ENCODE peak calls at places on chromosomes 16 and 17, in four cellular contexts. D is mesendoderm, E is H1, V is neuronal stem cell. Q is an unnamed sample.

GRCh38 chr17:1206016-1206787 is 26.4 kb upstream of the ABR start:
- DNase-seq in D (no peak), E (no peak), V (no peak), Q (no peak)

GRCh38 chr16:878071-878784 is 77.7 kb upstream of the GNG13 start:
- DNase-seq in D (peak), E (peak), V (no peak), Q (peak)

GRCh38 chr17:14119546-14119945 is 50.2 kb downstream of the COX10 start:
- DNase-seq in D (no peak), E (no peak), V (no peak), Q (no peak)

GRCh38 chr16:73560497-73560896 is 512.6 kb upstream of the ZFHX3 start:
- DNase-seq in D (peak), E (no peak), V (no peak), Q (no peak)

GRCh38 chr17:13728751-13729150 is 127.0 kb upstream of the HS3ST3A1 start:
- DNase-seq in D (no peak), E (no peak), V (no peak), Q (peak)

GRCh38 chr16:66539628-66540469 is 10.1 kb downstream of the TK2 start:
- DNase-seq in D (no peak), E (no peak), V (no peak), Q (no peak)

GRCh38 chr16:4684763-4685162 is 8.6 kb upstream of the NUDT16L1 start:
- DNase-seq in D (no peak), E (no peak), V (no peak), Q (no peak)

GRCh38 chr16:46711106-46711769 is 21.8 kb downstream of the ORC6 start:
- DNase-seq in D (no peak), E (peak), V (no peak), Q (no peak)

GRCh38 chr17:73820686-73821448 is 176.6 kb upstream of the SDK2 start:
- DNase-seq in D (peak), E (peak), V (peak), Q (no peak)

GRCh38 chr16:29925173-29925804 is 737 bp downstream of the KCTD13 start:
- DNase-seq in D (no peak), E (no peak), V (peak), Q (no peak)

GRCh38 chr17:35119370-35120185 is at the start of gene RAD51D:
- DNase-seq in D (peak), E (peak), V (peak), Q (peak)

GRCh38 chr17:63086483-63087185 is 120.6 kb downstream of the TANC2 start:
- DNase-seq in D (no peak), E (no peak), V (no peak), Q (no peak)

GRCh38 chr16:5490499-5490898 is 392.9 kb upstream of the EEF2KMT start:
- DNase-seq in D (peak), E (peak), V (peak), Q (no peak)

GRCh38 chr17:40562841-40563370 is 2.4 kb downstream of the CCR7 start:
- DNase-seq in D (no peak), E (no peak), V (no peak), Q (no peak)

GRCh38 chr16:24273511-24273910 is 17.4 kb downstream of the CACNG3 start:
- DNase-seq in D (no peak), E (no peak), V (no peak), Q (peak)

GRCh38 chr16:19583665-19584300 is 28.3 kb downstream of the VPS35L start:
- DNase-seq in D (peak), E (no peak), V (peak), Q (peak)

GRCh38 chr17:35906559-35907265 is 23.9 kb downstream of the RDM1 start:
- DNase-seq in D (no peak), E (no peak), V (no peak), Q (no peak)

GRCh38 chr16:54926166-54926838 is 4.4 kb upstream of the IRX5 start:
- DNase-seq in D (no peak), E (no peak), V (no peak), Q (peak)

GRCh38 chr17:35074711-35075707 is 11.5 kb upstream of the RFFL start:
- DNase-seq in D (no peak), E (no peak), V (no peak), Q (no peak)

GRCh38 chr17:38885728-38886642 is 16.1 kb downstream of the LASP1 start:
- DNase-seq in D (peak), E (no peak), V (no peak), Q (peak)

GRCh38 chr16:14409563-14409962 is 220.5 kb downstream of the PARN start:
- DNase-seq in D (no peak), E (no peak), V (no peak), Q (peak)

GRCh38 chr17:52154466-52154865 is 4.0 kb downstream of the CA10 start:
- DNase-seq in D (no peak), E (no peak), V (no peak), Q (no peak)

GRCh38 chr16:49556252-49557069 is 182.9 kb downstream of the C16orf78 start:
- DNase-seq in D (peak), E (no peak), V (peak), Q (peak)

GRCh38 chr16:84982434-84982833 is 28.9 kb downstream of the ZDHHC7 start:
- DNase-seq in D (no peak), E (no peak), V (no peak), Q (no peak)

GRCh38 chr17:20156196-20157077 is 147.3 kb downstream of the SPECC1 start:
- DNase-seq in D (peak), E (no peak), V (peak), Q (peak)

GRCh38 chr17:63304704-63305261 is 141.3 kb downstream of the CYB561 start:
- DNase-seq in D (no peak), E (no peak), V (no peak), Q (no peak)

GRCh38 chr17:6471531-6472465 is 27.5 kb downstream of the PIMREG start:
- DNase-seq in D (peak), E (no peak), V (peak), Q (peak)

GRCh38 chr16:80946481-80946880 is 60.2 kb downstream of the CMC2 start:
- DNase-seq in D (no peak), E (no peak), V (no peak), Q (no peak)

GRCh38 chr17:20944014-20944905 is 98.6 kb downstream of the USP22 start:
- DNase-seq in D (peak), E (peak), V (no peak), Q (no peak)

GRCh38 chr17:17844500-17844899 is 7.7 kb upstream of the SREBF1 start:
- DNase-seq in D (no peak), E (no peak), V (no peak), Q (no peak)

GRCh38 chr16:19748389-19749110 is 30.5 kb downstream of the IQCK start:
- DNase-seq in D (peak), E (no peak), V (no peak), Q (no peak)

GRCh38 chr16:21126518-21126917 is 24.1 kb downstream of the DNAH3 start:
- DNase-seq in D (no peak), E (no peak), V (no peak), Q (no peak)

GRCh38 chr16:21125191-21125590 is 25.5 kb downstream of the DNAH3 start:
- DNase-seq in D (no peak), E (no peak), V (no peak), Q (no peak)

GRCh38 chr16:21134053-21134452 is 16.6 kb downstream of the DNAH3 start:
- DNase-seq in D (no peak), E (no peak), V (no peak), Q (no peak)

GRCh38 chr16:21130811-21131210 is 19.8 kb downstream of the DNAH3 start:
- DNase-seq in D (no peak), E (no peak), V (no peak), Q (no peak)

GRCh38 chr16:21128991-21129390 is 21.7 kb downstream of the DNAH3 start:
- DNase-seq in D (no peak), E (no peak), V (no peak), Q (no peak)
- H3K23ac ChIP-seq in D (no peak), E (no peak), V (no peak), Q (no peak)

DNA sequence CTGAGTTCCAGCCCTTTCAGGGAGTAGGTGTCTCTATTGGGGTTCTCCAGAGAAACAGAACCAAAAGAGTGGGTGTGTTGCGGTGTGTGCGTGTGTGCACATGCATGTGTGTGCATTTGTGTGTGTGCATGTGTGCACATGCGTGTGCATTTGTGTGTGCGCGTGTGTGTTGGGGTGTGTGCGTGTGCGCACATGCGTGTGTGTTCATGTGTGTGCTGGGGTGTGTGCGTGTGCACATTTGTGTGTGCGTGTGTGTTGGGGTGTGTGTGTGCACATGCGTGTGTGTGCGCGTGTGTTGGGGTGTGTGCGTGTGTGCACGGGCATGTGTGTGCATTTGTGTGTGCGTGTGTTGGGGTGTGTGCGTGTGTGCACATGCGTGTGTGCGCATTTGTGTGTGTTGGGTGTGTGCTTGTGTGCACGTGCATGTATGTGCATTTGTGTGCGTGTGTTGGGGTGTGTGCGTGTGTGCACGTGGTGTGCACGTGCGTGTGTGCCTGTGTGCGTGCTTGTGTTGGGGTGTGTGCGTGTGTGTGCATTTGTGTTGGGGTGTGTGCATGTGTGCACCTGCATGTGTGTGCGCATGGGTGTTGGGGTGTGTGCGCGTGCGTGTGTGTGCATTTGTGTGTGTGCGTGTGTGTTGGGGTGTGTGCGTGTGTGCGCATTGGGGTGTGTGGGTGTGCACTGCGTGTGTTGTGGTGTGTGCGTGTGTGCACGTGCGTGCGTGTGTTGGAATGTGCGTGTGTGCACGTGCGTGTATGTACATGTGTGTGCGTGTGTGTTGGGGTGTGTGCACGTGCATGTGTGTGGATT is 38.4 kb upstream of the JPH3 start:
- DNase-seq in D (no peak), E (no peak), V (no peak), Q (no peak)
- H3K23ac ChIP-seq in D (no peak), E (no peak), V (peak), Q (no peak)

DNA sequence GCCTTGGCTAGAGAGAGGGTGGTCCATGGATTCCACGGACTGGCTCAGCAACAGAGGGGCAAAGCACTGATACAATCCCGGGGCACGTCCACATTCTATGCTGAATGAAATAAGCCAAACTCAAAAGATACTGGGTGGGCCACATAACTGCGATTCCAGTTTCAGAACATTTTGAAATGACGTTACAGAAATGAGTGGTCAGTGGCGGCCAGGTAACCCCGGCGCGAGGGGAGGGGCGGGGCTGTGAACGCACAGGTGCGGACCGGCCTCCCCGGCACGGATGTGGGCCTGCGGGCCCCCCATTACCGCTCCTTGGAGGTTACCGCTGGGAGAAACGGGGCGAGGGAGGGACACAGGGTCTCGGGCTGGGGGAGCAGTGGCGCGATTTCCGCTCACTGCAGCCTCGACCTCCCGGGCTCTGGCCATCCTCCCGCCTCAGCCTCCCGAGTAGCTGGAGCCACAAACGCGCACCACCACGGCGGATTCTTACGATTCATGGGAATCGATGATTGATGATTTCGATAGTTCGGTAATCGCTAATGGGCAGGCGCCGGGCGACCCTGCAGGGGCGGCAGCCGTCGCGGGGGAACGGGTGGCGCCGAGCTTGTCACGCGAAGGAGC is 559 bp downstream of the MVD start:
- DNase-seq in D (peak), E (no peak), V (no peak), Q (no peak)
- H3K23ac ChIP-seq in D (peak), E (no peak), V (peak), Q (peak)

GRCh38 chr16:86508947-86509758 is 1.2 kb upstream of the FOXF1 start:
- DNase-seq in D (peak), E (peak), V (peak), Q (peak)

GRCh38 chr16:86507173-86508027 is 2.9 kb upstream of the FOXF1 start:
- DNase-seq in D (peak), E (no peak), V (peak), Q (peak)

GRCh38 chr16:86509759-86510464 is 415 bp upstream of the FOXF1 start:
- DNase-seq in D (peak), E (peak), V (peak), Q (peak)

GRCh38 chr16:86505899-86506864 is 4.1 kb upstream of the FOXF1 start:
- DNase-seq in D (no peak), E (no peak), V (peak), Q (peak)

GRCh38 chr16:86508028-86508946 is 2.0 kb upstream of the FOXF1 start:
- DNase-seq in D (peak), E (peak), V (peak), Q (no peak)
- H3K23ac ChIP-seq in D (peak), E (no peak), V (peak), Q (peak)

GRCh38 chr17:46193246-46193625 is at the start of gene KANSL1:
- DNase-seq in D (peak), E (peak), V (peak), Q (peak)
- H3K23ac ChIP-seq in D (peak), E (no peak), V (peak), Q (peak)

GRCh38 chr17:78384479-78385175 is 6.2 kb downstream of the PGS1 start:
- DNase-seq in D (no peak), E (no peak), V (no peak), Q (no peak)

GRCh38 chr17:78390241-78391050 is 12.0 kb downstream of the PGS1 start:
- DNase-seq in D (peak), E (no peak), V (no peak), Q (peak)

GRCh38 chr17:78391051-78391431 is 12.6 kb downstream of the PGS1 start:
- DNase-seq in D (no peak), E (no peak), V (no peak), Q (no peak)

GRCh38 chr17:78391843-78392242 is 13.4 kb downstream of the PGS1 start:
- DNase-seq in D (no peak), E (no peak), V (no peak), Q (peak)

GRCh38 chr17:78387982-78388941 is 9.8 kb downstream of the PGS1 start:
- DNase-seq in D (no peak), E (no peak), V (no peak), Q (peak)
- H3K23ac ChIP-seq in D (no peak), E (no peak), V (no peak), Q (peak)